ENCODE peak calls at places on chromosome 3, in ten cellular contexts. U is effector memory CD8-positive, alpha-beta T cell; E is HepG2; N is CD14-positive monocyte; F is GM13976; S is fibroblast of the aortic adventitia; D is mesothelial cell of epicardium; T is Right ventricle myocardium inferior; V is activated CD4-positive, alpha-beta T cell treated with anti-CD3 and anti-CD28 coated beads, Interleukin-2, amount 10 ng/mL, durations not matched to agents 24 days and 14 days; G is activated naive CD4-positive, alpha-beta T cell. M is an unnamed sample.

GRCh38 chr3:10226293-10226692 is 22.0 kb upstream of the TATDN2 start:
- DNase-seq in U (no peak), E (no peak), N (no peak), F (no peak), S (no peak), D (no peak), T (no peak), V (no peak), G (no peak), M (no peak)

GRCh38 chr3:163878396-163878795 is 1199.9 kb downstream of the SI start:
- DNase-seq in U (no peak), E (no peak), N (no peak), F (no peak), S (no peak), D (no peak), T (no peak), V (no peak), G (no peak), M (no peak)

GRCh38 chr3:150783920-150784746 is 21.2 kb upstream of the SIAH2 start:
- DNase-seq in U (no peak), E (no peak), N (no peak), F (peak; percentile 37), S (no peak), D (no peak), T (no peak), V (no peak), G (no peak), M (no peak)

GRCh38 chr3:23202921-23203650 is at the start of gene UBE2E2:
- DNase-seq in U (no peak), E (no peak), N (peak; percentile 69), F (peak; percentile 93), S (peak; percentile 47), D (peak; percentile 58), T (peak; percentile 84), V (peak; percentile 86), G (peak; percentile 30), M (peak; percentile 42)

GRCh38 chr3:11377726-11378125 is 105.5 kb downstream of the ATG7 start:
- DNase-seq in U (no peak), E (no peak), N (no peak), F (no peak), S (no peak), D (no peak), T (no peak), V (no peak), G (no peak), M (no peak)

GRCh38 chr3:179687967-179688535 is 35.2 kb downstream of the USP13 start:
- DNase-seq in U (no peak), E (no peak), N (no peak), F (no peak), S (no peak), D (no peak), T (no peak), V (no peak), G (no peak), M (no peak)

GRCh38 chr3:33490641-33491241 is 50.5 kb upstream of the UBP1 start:
- DNase-seq in U (no peak), E (no peak), N (no peak), F (no peak), S (peak; percentile 25), D (no peak), T (no peak), V (no peak), G (no peak), M (no peak)

GRCh38 chr3:14263317-14264005 is 84.8 kb downstream of the LSM3 start:
- DNase-seq in U (no peak), E (no peak), N (no peak), F (no peak), S (no peak), D (no peak), T (no peak), V (no peak), G (no peak), M (no peak)

GRCh38 chr3:135238201-135238600 is 443.1 kb downstream of the EPHB1 start:
- DNase-seq in U (no peak), E (no peak), N (no peak), F (no peak), S (no peak), D (no peak), T (no peak), V (no peak), G (no peak), M (no peak)

GRCh38 chr3:74351213-74351612 is 263.2 kb downstream of the CNTN3 start:
- DNase-seq in U (no peak), E (no peak), N (no peak), F (no peak), S (no peak), D (no peak), T (no peak), V (no peak), G (no peak), M (no peak)

GRCh38 chr3:58696093-58696492 is 29.5 kb upstream of the FAM3D start:
- DNase-seq in U (no peak), E (no peak), N (no peak), F (no peak), S (no peak), D (no peak), T (no peak), V (no peak), G (no peak), M (no peak)

GRCh38 chr3:127488141-127488672 is 102.3 kb downstream of the TPRA1 start:
- DNase-seq in U (no peak), E (no peak), N (no peak), F (no peak), S (no peak), D (no peak), T (no peak), V (no peak), G (no peak), M (no peak)

GRCh38 chr3:11089931-11090330 is 64.4 kb upstream of the HRH1 start:
- DNase-seq in U (no peak), E (no peak), N (no peak), F (no peak), S (no peak), D (no peak), T (no peak), V (no peak), G (no peak), M (no peak)

GRCh38 chr3:84600703-84601225 is 358.0 kb upstream of the CADM2 start:
- DNase-seq in U (no peak), E (no peak), N (no peak), F (no peak), S (no peak), D (no peak), T (no peak), V (no peak), G (no peak), M (no peak)

GRCh38 chr3:84836961-84837360 is 121.8 kb upstream of the CADM2 start:
- DNase-seq in U (no peak), E (no peak), N (no peak), F (no peak), S (no peak), D (peak; percentile 34), T (no peak), V (no peak), G (no peak), M (no peak)

GRCh38 chr3:128323206-128324081 is 143.2 kb downstream of the DNAJB8 start:
- DNase-seq in U (no peak), E (no peak), N (no peak), F (no peak), S (no peak), D (no peak), T (no peak), V (no peak), G (no peak), M (no peak)

GRCh38 chr3:98556164-98557130 is 24.7 kb downstream of the GPR15 start:
- DNase-seq in U (peak; percentile 38), E (no peak), N (no peak), F (peak; percentile 43), S (peak; percentile 60), D (no peak), T (no peak), V (peak; percentile 94), G (no peak), M (peak; percentile 28)

GRCh38 chr3:102529452-102529851 is 94.6 kb downstream of the ZPLD1 start:
- DNase-seq in U (no peak), E (no peak), N (no peak), F (no peak), S (peak; percentile 26), D (no peak), T (no peak), V (no peak), G (no peak), M (no peak)

GRCh38 chr3:100454684-100455083 is 37.7 kb upstream of the TMEM45A start:
- DNase-seq in U (no peak), E (peak; percentile 16), N (no peak), F (no peak), S (no peak), D (no peak), T (no peak), V (no peak), G (no peak), M (no peak)

GRCh38 chr3:181727122-181728036 is 15.7 kb downstream of the SOX2 start:
- DNase-seq in U (no peak), E (no peak), N (no peak), F (no peak), S (no peak), D (no peak), T (no peak), V (peak; percentile 63), G (no peak), M (no peak)

GRCh38 chr3:71046791-71047190 is 536.7 kb downstream of the FOXP1 start:
- DNase-seq in U (no peak), E (no peak), N (no peak), F (no peak), S (no peak), D (no peak), T (no peak), V (no peak), G (no peak), M (no peak)

GRCh38 chr3:135503429-135504083 is 462.0 kb upstream of the PPP2R3A start:
- DNase-seq in U (no peak), E (peak; percentile 20), N (no peak), F (peak; percentile 52), S (peak; percentile 79), D (peak; percentile 51), T (peak; percentile 67), V (peak; percentile 75), G (no peak), M (no peak)

GRCh38 chr3:143315766-143316165 is 196.2 kb downstream of the CHST2 start:
- DNase-seq in U (no peak), E (no peak), N (no peak), F (no peak), S (no peak), D (no peak), T (no peak), V (no peak), G (no peak), M (no peak)

GRCh38 chr3:181755959-181756358 is 44.2 kb downstream of the SOX2 start:
- DNase-seq in U (no peak), E (no peak), N (no peak), F (no peak), S (no peak), D (no peak), T (no peak), V (no peak), G (no peak), M (no peak)

GRCh38 chr3:155744091-155744625 is 713 bp downstream of the PLCH1 start:
- DNase-seq in U (peak; percentile 7), E (peak; percentile 48), N (no peak), F (peak; percentile 75), S (peak; percentile 23), D (peak; percentile 56), T (peak; percentile 72), V (peak; percentile 77), G (no peak), M (peak; percentile 30)

GRCh38 chr3:14836049-14836468 is 17.3 kb downstream of the FGD5 start:
- DNase-seq in U (no peak), E (no peak), N (no peak), F (no peak), S (peak; percentile 15), D (no peak), T (peak; percentile 86), V (no peak), G (no peak), M (no peak)

GRCh38 chr3:137766069-137766960 is 2.2 kb downstream of the SOX14 start:
- DNase-seq in U (no peak), E (no peak), N (no peak), F (peak; percentile 14), S (no peak), D (no peak), T (no peak), V (no peak), G (no peak), M (no peak)

GRCh38 chr3:57141719-57142118 is 23.4 kb downstream of the IL17RD start:
- DNase-seq in U (no peak), E (no peak), N (no peak), F (no peak), S (peak; percentile 16), D (no peak), T (no peak), V (no peak), G (no peak), M (no peak)

M was measured in activated T-cell treated with anti-CD3 and anti-CD28 coated beads for 1 hour.